ENCODE peak calls at places on chromosomes 4 and X, in six cellular contexts. F is foreskin fibroblast, D is choroid plexus epithelial cell, T is astrocyte of the spinal cord, A is AG04450, Y is cardiac fibroblast. J is an unnamed sample.

GRCh38 chr4:28009541-28009940 is 1148.9 kb downstream of the STIM2 start:
- DNase-seq in F (no peak), A (no peak), D (no peak), T (no peak), Y (no peak), J (no peak)

GRCh38 chr4:150514709-150515108 is 67.2 kb upstream of the MAB21L2 start:
- DNase-seq in A (no peak), T (no peak), D (no peak), Y (no peak), F (no peak), J (no peak)

GRCh38 chr4:16294455-16294854 is 68.2 kb upstream of the TAPT1 start:
- DNase-seq in D (peak), T (no peak), Y (no peak), A (no peak), F (peak), J (peak)

GRCh38 chr4:159390648-159391047 is 287.8 kb downstream of the RAPGEF2 start:
- DNase-seq in A (peak), F (peak), D (peak), T (peak), Y (peak), J (peak)

GRCh38 chr4:121728066-121728465 is 31.3 kb upstream of the ANXA5 start:
- DNase-seq in F (peak), Y (peak), T (peak), D (peak), A (no peak), J (peak)

GRCh38 chr4:51845736-51846135 is 2.8 kb downstream of the DCUN1D4 start:
- DNase-seq in F (no peak), D (no peak), Y (peak), A (no peak), T (no peak), J (peak)

GRCh38 chrX:38514014-38514854 is 47.1 kb upstream of the TSPAN7 start:
- DNase-seq in D (no peak), Y (no peak), F (no peak), A (no peak), T (no peak), J (no peak)

GRCh38 chr4:24140892-24141291 is 251.0 kb upstream of the PPARGC1A start:
- DNase-seq in A (no peak), T (no peak), F (no peak), D (no peak), Y (no peak), J (no peak)

GRCh38 chr4:36269116-36269515 is 12.3 kb upstream of the DTHD1 start:
- DNase-seq in F (no peak), A (no peak), Y (no peak), T (no peak), D (no peak), J (no peak)

GRCh38 chr4:106362426-106362825 is 6.2 kb downstream of the GIMD1 start:
- DNase-seq in F (no peak), A (no peak), D (no peak), T (no peak), Y (no peak), J (peak)

GRCh38 chr4:140637836-140638235 is 69.1 kb upstream of the UCP1 start:
- DNase-seq in A (no peak), F (peak), D (peak), Y (peak), T (no peak), J (peak)

GRCh38 chrX:70013483-70014222 is 36.1 kb downstream of the AWAT2 start:
- DNase-seq in T (no peak), A (no peak), D (peak), Y (peak), F (no peak), J (no peak)

GRCh38 chr4:81173213-81173612 is 41.8 kb downstream of the PRKG2 start:
- DNase-seq in D (peak), Y (no peak), F (peak), T (peak), A (peak), J (no peak)

GRCh38 chr4:4299006-4299405 is 9.0 kb downstream of the ZBTB49 start:
- DNase-seq in T (no peak), Y (no peak), F (no peak), D (no peak), A (no peak), J (no peak)

GRCh38 chrX:13001961-13002671 is 27.2 kb downstream of the TMSB4X start:
- DNase-seq in T (no peak), D (no peak), A (no peak), F (peak), Y (no peak), J (no peak)

GRCh38 chrX:63754141-63754859 is 30.7 kb downstream of the ARHGEF9 start:
- DNase-seq in F (no peak), D (peak), Y (peak), A (no peak), T (peak), J (peak)

GRCh38 chr4:6221851-6222760 is 21.8 kb upstream of the JAKMIP1 start:
- DNase-seq in T (peak), Y (peak), A (no peak), F (peak), D (peak), J (no peak)

GRCh38 chr4:129804458-129804981 is 708.6 kb downstream of the C4orf33 start:
- DNase-seq in Y (no peak), D (no peak), T (no peak), F (no peak), A (no peak), J (no peak)

GRCh38 chr4:76614589-76614988 is 179.6 kb downstream of the SHROOM3 start:
- DNase-seq in A (no peak), Y (no peak), F (peak), T (peak), D (no peak), J (peak)

GRCh38 chr4:26181616-26182015 is 139.2 kb upstream of the RBPJ start:
- DNase-seq in Y (no peak), A (no peak), T (peak), F (peak), D (peak), J (no peak)

GRCh38 chr4:119014658-119015057 is 121.0 kb upstream of the MYOZ2 start:
- DNase-seq in F (no peak), Y (no peak), D (no peak), T (no peak), A (no peak), J (no peak)

GRCh38 chr4:1792832-1793495 is at the start of gene FGFR3:
- DNase-seq in T (no peak), D (no peak), F (peak), A (no peak), Y (peak), J (no peak)
- H3K4me3 ChIP-seq in T (peak), D (peak), F (peak), A (peak), Y (peak), J (no peak)

GRCh38 chr4:110104661-110105060 is 93.8 kb downstream of the ELOVL6 start:
- DNase-seq in Y (no peak), T (no peak), F (no peak), A (no peak), D (peak), J (no peak)
- H3K4me3 ChIP-seq in Y (no peak), T (no peak), F (no peak), A (no peak), D (no peak), J (no peak)

GRCh38 chr4:138238521-138239292 is 3.4 kb downstream of the SLC7A11 start:
- DNase-seq in Y (no peak), D (no peak), A (no peak), F (no peak), T (no peak), J (no peak)
- H3K4me3 ChIP-seq in Y (no peak), D (peak), A (peak), F (peak), T (peak), J (peak)

GRCh38 chrX:134601240-134601639 is 57.0 kb downstream of the PLAC1 start:
- DNase-seq in D (peak), F (peak), Y (peak), T (peak), A (no peak), J (peak)
- H3K4me3 ChIP-seq in D (no peak), F (no peak), Y (no peak), T (no peak), A (no peak), J (no peak)

DNA sequence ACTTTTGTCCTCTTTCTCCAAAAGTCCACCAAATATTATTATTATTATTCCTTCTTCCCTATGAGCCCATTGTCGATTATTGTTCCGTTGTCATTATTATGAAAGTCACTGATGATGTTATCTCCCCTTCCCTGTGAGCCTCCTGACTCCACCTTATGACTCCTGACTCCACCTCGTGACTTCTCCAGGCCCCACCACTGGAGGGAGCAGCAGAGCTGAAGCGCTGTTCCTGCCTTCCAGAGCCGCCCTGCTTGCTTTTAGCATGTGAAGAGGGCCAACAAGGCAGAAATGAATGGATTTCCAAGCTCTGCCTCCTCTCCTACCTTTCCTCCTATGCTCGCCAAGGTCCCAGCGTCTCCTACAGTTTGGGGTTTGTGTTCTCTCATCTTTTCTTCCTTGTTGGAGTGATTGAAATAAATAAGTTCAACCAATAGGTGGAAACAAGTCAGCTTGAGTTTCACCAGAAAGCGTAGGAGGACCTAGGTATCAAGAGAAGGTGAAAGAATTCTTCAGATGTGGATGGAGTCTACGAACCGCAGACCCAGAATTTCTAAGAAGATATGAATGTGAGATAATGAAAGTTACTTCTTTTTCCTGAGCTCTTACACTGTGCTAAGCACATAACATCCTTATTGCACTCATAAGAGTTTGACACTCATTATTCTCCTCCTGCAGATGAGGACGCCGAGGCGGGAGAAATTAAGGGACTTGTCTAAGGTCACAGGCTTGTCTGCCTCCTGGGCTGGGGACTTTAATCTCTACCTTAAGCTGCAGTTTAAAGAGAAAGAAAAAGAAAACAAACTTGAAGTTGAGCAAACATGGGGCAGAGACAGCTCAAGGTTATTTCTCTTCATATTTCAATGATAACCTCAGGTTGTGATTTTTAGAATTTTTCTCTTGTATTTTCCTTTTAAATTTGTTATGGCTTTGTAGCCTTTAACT is 26.1 kb downstream of the IGSF1 start:
- DNase-seq in T (no peak), F (no peak), Y (no peak), A (no peak), D (no peak), J (no peak)
- H3K4me3 ChIP-seq in T (no peak), F (no peak), Y (no peak), A (no peak), D (no peak), J (no peak)

DNA sequence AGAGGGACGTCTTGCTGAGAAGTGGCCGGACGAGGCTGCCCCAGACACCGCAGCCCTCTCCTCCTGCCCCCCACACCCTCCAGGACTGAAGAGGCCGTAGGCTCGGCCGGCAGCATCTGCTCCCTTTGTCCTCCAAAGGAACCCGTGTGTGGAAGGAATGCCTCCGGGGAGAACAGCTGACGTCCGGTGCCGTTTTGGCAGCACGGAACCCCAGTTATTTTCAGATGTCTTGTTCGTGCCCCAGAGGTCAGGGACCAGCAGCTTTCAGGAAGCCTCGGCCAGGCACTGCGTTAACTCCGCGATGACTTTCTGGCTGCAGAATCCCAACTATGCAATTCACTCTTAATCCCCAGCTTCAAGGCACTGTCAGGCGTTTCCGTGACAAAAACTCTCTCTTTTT is 10.9 kb upstream of the PPP2R3B start:
- DNase-seq in Y (peak), T (peak), F (peak), A (no peak), D (peak), J (peak)
- H3K4me3 ChIP-seq in Y (no peak), T (no peak), F (no peak), A (no peak), D (peak), J (no peak)

GRCh38 chr4:72567036-72567435 is 2.0 kb downstream of the ADAMTS3 start:
- DNase-seq in D (no peak), F (no peak), A (no peak), T (no peak), Y (no peak), J (no peak)
- H3K4me3 ChIP-seq in D (peak), F (peak), A (peak), T (peak), Y (no peak), J (no peak)

GRCh38 chr4:75327804-75328512 is 186.2 kb downstream of the RCHY1 start:
- DNase-seq in Y (peak), T (no peak), D (no peak), F (peak), A (no peak), J (no peak)
- H3K4me3 ChIP-seq in Y (no peak), T (no peak), D (no peak), F (no peak), A (no peak), J (no peak)

GRCh38 chr4:147480502-147480890 is 401 bp upstream of the EDNRA start:
- DNase-seq in T (no peak), Y (no peak), D (peak), F (no peak), A (no peak), J (no peak)
- H3K4me3 ChIP-seq in T (peak), Y (peak), D (peak), F (peak), A (peak), J (peak)

GRCh38 chrX:110944323-110944761 is 148.7 kb upstream of the CHRDL1 start:
- DNase-seq in T (peak), Y (no peak), A (no peak), F (peak), D (no peak), J (no peak)
- H3K4me3 ChIP-seq in T (peak), Y (no peak), A (no peak), F (no peak), D (no peak), J (no peak)